ENCODE peak calls at places on chromosomes 2 and 18, in five cellular contexts. R is AG04449, X is HFFc6, F is hepatic stellate cell, P is fibroblast of mammary gland. O is an unnamed sample.

GRCh38 chr2:69538872-69539548 is 101.8 kb upstream of the NFU1 start:
- DNase-seq in R (no peak), X (no peak), F (no peak), P (peak; percentile 48), O (no peak)

GRCh38 chr18:725641-726040 is 13.2 kb upstream of the ENOSF1 start:
- DNase-seq in R (no peak), X (no peak), F (no peak), P (no peak), O (no peak)

GRCh38 chr2:182542501-182543258 is 115.8 kb upstream of the PDE1A start:
- DNase-seq in R (no peak), X (no peak), F (peak; percentile 9), P (peak; percentile 55), O (no peak)

GRCh38 chr2:49598231-49598630 is 443.9 kb upstream of the FSHR start:
- DNase-seq in R (no peak), X (no peak), F (no peak), P (no peak), O (no peak)

GRCh38 chr2:12560618-12561017 is 156.1 kb upstream of the TRIB2 start:
- DNase-seq in R (no peak), X (no peak), F (no peak), P (no peak), O (no peak)

GRCh38 chr18:55069497-55069896 is 110.2 kb upstream of the CCDC68 start:
- DNase-seq in R (no peak), X (no peak), F (no peak), P (no peak), O (peak; percentile 68)

GRCh38 chr2:74938264-74938663 is 20.2 kb upstream of the POLE4 start:
- DNase-seq in R (no peak), X (no peak), F (no peak), P (no peak), O (no peak)

GRCh38 chr2:239106314-239106908 is 258.5 kb downstream of the TWIST2 start:
- DNase-seq in R (peak; percentile 7), X (peak; percentile 61), F (peak; percentile 91), P (peak; percentile 65), O (peak; percentile 41)

GRCh38 chr2:238370482-238371372 is 50.4 kb downstream of the TRAF3IP1 start:
- DNase-seq in R (no peak), X (peak; percentile 50), F (peak; percentile 60), P (peak; percentile 77), O (peak; percentile 74)

GRCh38 chr18:7924616-7925015 is 357.5 kb downstream of the PTPRM start:
- DNase-seq in R (no peak), X (no peak), F (no peak), P (no peak), O (no peak)

GRCh38 chr2:216770050-216770449 is 74.7 kb upstream of the IGFBP5 start:
- DNase-seq in R (no peak), X (no peak), F (no peak), P (no peak), O (no peak)

GRCh38 chr2:57621984-57622383 is 424.6 kb upstream of the VRK2 start:
- DNase-seq in R (no peak), X (no peak), F (no peak), P (no peak), O (no peak)

GRCh38 chr2:196187898-196188458 is 16.6 kb upstream of the STK17B start:
- DNase-seq in R (no peak), X (no peak), F (no peak), P (no peak), O (peak; percentile 52)

GRCh38 chr2:26976242-26976641 is 5.8 kb downstream of the MAPRE3 start:
- DNase-seq in R (no peak), X (peak; percentile 38), F (no peak), P (peak; percentile 89), O (no peak)

GRCh38 chr2:32166115-32166549 is 468 bp downstream of the SLC30A6 start:
- DNase-seq in R (no peak), X (no peak), F (no peak), P (no peak), O (no peak)

GRCh38 chr2:42624047-42624446 is 55.6 kb downstream of the MTA3 start:
- DNase-seq in R (no peak), X (no peak), F (no peak), P (no peak), O (no peak)

GRCh38 chr2:207162319-207162718 is 3.4 kb downstream of the KLF7 start:
- DNase-seq in R (peak; percentile 54), X (peak; percentile 49), F (no peak), P (peak; percentile 57), O (no peak)

GRCh38 chr18:8724452-8724851 is 19.1 kb downstream of the MTCL1 start:
- DNase-seq in R (no peak), X (no peak), F (no peak), P (no peak), O (no peak)

GRCh38 chr18:76756491-76757288 is 65.7 kb upstream of the ZNF236 start:
- DNase-seq in R (no peak), X (peak; percentile 28), F (no peak), P (peak; percentile 30), O (no peak)

GRCh38 chr2:148162860-148163259 is 142.0 kb downstream of the MBD5 start:
- DNase-seq in R (no peak), X (no peak), F (no peak), P (no peak), O (no peak)

GRCh38 chr2:169046440-169047151 is 15.5 kb upstream of the ABCB11 start:
- DNase-seq in R (no peak), X (no peak), F (no peak), P (no peak), O (no peak)

GRCh38 chr2:43100883-43101662 is 125.3 kb downstream of the ZFP36L2 start:
- DNase-seq in R (no peak), X (no peak), F (peak; percentile 74), P (no peak), O (no peak)

GRCh38 chr2:124875627-124876244 is 850.6 kb downstream of the CNTNAP5 start:
- DNase-seq in R (no peak), X (no peak), F (no peak), P (no peak), O (peak; percentile 90)

GRCh38 chr18:79555885-79556284 is 123.7 kb upstream of the CTDP1 start:
- DNase-seq in R (no peak), X (no peak), F (no peak), P (no peak), O (no peak)

GRCh38 chr18:55781481-55781957 is 193.5 kb upstream of the TCF4 start:
- DNase-seq in R (peak; percentile 14), X (peak; percentile 72), F (peak; percentile 65), P (peak; percentile 79), O (peak; percentile 27)

GRCh38 chr2:216932806-216933579 is 73.1 kb upstream of the TNP1 start:
- DNase-seq in R (no peak), X (no peak), F (no peak), P (no peak), O (no peak)

GRCh38 chr18:13447621-13448020 is 229.1 kb downstream of the LDLRAD4 start:
- DNase-seq in R (peak; percentile 77), X (no peak), F (peak; percentile 23), P (peak; percentile 23), O (no peak)

GRCh38 chr2:10900216-10901109 is 11.3 kb upstream of the KCNF1 start:
- DNase-seq in R (no peak), X (no peak), F (no peak), P (no peak), O (peak; percentile 68)

GRCh38 chr2:133416756-133417155 is 151.5 kb downstream of the NCKAP5 start:
- DNase-seq in R (no peak), X (no peak), F (no peak), P (no peak), O (no peak)

GRCh38 chr2:19632327-19633040 is 269.3 kb downstream of the TTC32 start:
- DNase-seq in R (no peak), X (no peak), F (no peak), P (peak; percentile 59), O (no peak)

GRCh38 chr2:95314964-95315611 is 17.9 kb downstream of the KCNIP3 start:
- DNase-seq in R (no peak), X (peak; percentile 42), F (peak; percentile 63), P (peak; percentile 33), O (peak; percentile 14)

GRCh38 chr18:47203626-47204464 is 27.7 kb upstream of the IER3IP1 start:
- DNase-seq in R (no peak), X (no peak), F (no peak), P (no peak), O (no peak)

GRCh38 chr2:19900536-19901200 is 1.1 kb downstream of the TTC32 start:
- DNase-seq in R (no peak), X (peak; percentile 0), F (no peak), P (peak; percentile 33), O (peak; percentile 51)

GRCh38 chr2:26241928-26242436 is 2.5 kb downstream of the HADHA start:
- DNase-seq in R (no peak), X (no peak), F (no peak), P (no peak), O (no peak)

GRCh38 chr18:77113361-77114069 is 19.1 kb downstream of the MBP start:
- DNase-seq in R (no peak), X (no peak), F (no peak), P (no peak), O (no peak)

GRCh38 chr2:164593959-164594358 is 27.3 kb downstream of the GRB14 start:
- DNase-seq in R (no peak), X (no peak), F (no peak), P (no peak), O (no peak)

O was measured in GM12865.